ENCODE peak calls at places on chromosome 19, in six cellular contexts. U is K562, V is H1, B is SK-N-SH, Q is HCT116, P is GM12878. W is an unnamed sample.

GRCh38 chr19:45774765-45775164 is 5.7 kb upstream of the SIX5 start:
- DNase-seq in V (peak), Q (no peak), P (no peak), U (no peak), B (no peak), W (peak)

GRCh38 chr19:54172413-54172763 is 572 bp downstream of the TMC4 start:
- DNase-seq in P (no peak), V (no peak), Q (no peak), U (no peak), B (no peak), W (no peak)

GRCh38 chr19:45276284-45276687 is 25.2 kb downstream of the MARK4 start:
- DNase-seq in U (no peak), B (peak), V (no peak), Q (no peak), P (no peak), W (peak)

GRCh38 chr19:17739121-17739875 is 12.0 kb upstream of the FCHO1 start:
- DNase-seq in V (no peak), U (peak), P (peak), Q (no peak), B (peak), W (no peak)

GRCh38 chr19:19230999-19231398 is 19.2 kb downstream of the NCAN start:
- DNase-seq in P (no peak), V (no peak), Q (no peak), B (no peak), U (no peak), W (no peak)

GRCh38 chr19:29259867-29260281 is 46.9 kb upstream of the UQCRFS1 start:
- DNase-seq in P (no peak), U (no peak), Q (no peak), B (no peak), V (no peak), W (no peak)

GRCh38 chr19:17333611-17334413 is 843 bp downstream of the ANO8 start:
- DNase-seq in Q (peak), V (no peak), P (peak), B (no peak), U (peak), W (no peak)

GRCh38 chr19:46435009-46435408 is 6.3 kb upstream of the PNMA8C start:
- DNase-seq in V (no peak), B (no peak), P (no peak), Q (no peak), U (no peak), W (no peak)

GRCh38 chr19:1978346-1978894 is 37.1 kb downstream of the BTBD2 start:
- DNase-seq in P (no peak), V (no peak), U (no peak), B (no peak), Q (no peak), W (no peak)

GRCh38 chr19:11463391-11463790 is 17.5 kb downstream of the ELAVL3 start:
- DNase-seq in Q (no peak), V (no peak), P (no peak), U (no peak), B (no peak), W (no peak)

GRCh38 chr19:30391052-30391451 is 18.9 kb downstream of the ZNF536 start:
- DNase-seq in P (no peak), B (no peak), Q (no peak), U (no peak), V (no peak), W (no peak)

GRCh38 chr19:9171393-9171991 is 7.3 kb upstream of the OR7D2 start:
- DNase-seq in B (no peak), U (no peak), Q (no peak), P (no peak), V (no peak), W (no peak)

GRCh38 chr19:29587059-29587458 is 19.0 kb upstream of the POP4 start:
- DNase-seq in P (no peak), V (no peak), B (no peak), U (no peak), Q (no peak), W (no peak)

GRCh38 chr19:7746903-7747884 is at the start of gene CD209:
- DNase-seq in V (no peak), B (no peak), U (no peak), P (no peak), Q (no peak), W (no peak)

GRCh38 chr19:42333975-42334696 is 8.7 kb downstream of the MEGF8 start:
- DNase-seq in P (no peak), V (no peak), B (no peak), Q (no peak), U (no peak), W (no peak)

GRCh38 chr19:1213391-1214286 is 8.1 kb downstream of the STK11 start:
- DNase-seq in U (no peak), Q (no peak), V (no peak), B (peak), P (peak), W (no peak)

GRCh38 chr19:35718345-35719041 is 690 bp downstream of the KMT2B start:
- DNase-seq in P (no peak), U (no peak), B (peak), V (no peak), Q (no peak), W (no peak)

GRCh38 chr19:42272535-42272897 is 3.5 kb downstream of the CIC start:
- DNase-seq in V (no peak), Q (no peak), U (no peak), B (no peak), P (no peak), W (no peak)

GRCh38 chr19:21022996-21023395 is 2.5 kb downstream of the ZNF430 start:
- DNase-seq in V (no peak), U (no peak), Q (peak), P (no peak), B (no peak), W (peak)

GRCh38 chr19:45470147-45471081 is 2.6 kb downstream of the FOSB start:
- DNase-seq in P (no peak), B (no peak), Q (no peak), V (no peak), U (peak), W (no peak)

GRCh38 chr19:18160792-18161690 is 8.1 kb downstream of the PIK3R2 start:
- DNase-seq in Q (no peak), B (peak), U (peak), V (no peak), P (no peak), W (peak)

GRCh38 chr19:40266111-40266510 is 19.0 kb downstream of the AKT2 start:
- DNase-seq in Q (no peak), V (no peak), U (no peak), B (no peak), P (no peak), W (no peak)

GRCh38 chr19:45554481-45554880 is 30.1 kb downstream of the OPA3 start:
- DNase-seq in Q (no peak), P (no peak), V (no peak), B (no peak), U (no peak), W (no peak)

GRCh38 chr19:6318772-6319171 is 14.6 kb downstream of the ACER1 start:
- DNase-seq in V (no peak), P (no peak), Q (no peak), U (no peak), B (no peak), W (no peak)

GRCh38 chr19:21698215-21698614 is 69.2 kb downstream of the ZNF100 start:
- DNase-seq in U (no peak), P (no peak), B (peak), Q (no peak), V (no peak), W (peak)

GRCh38 chr19:1245884-1246816 is 2.2 kb upstream of the MIDN start:
- DNase-seq in B (no peak), U (no peak), Q (no peak), V (no peak), P (no peak), W (peak)

GRCh38 chr19:12777217-12778019 is 2.1 kb upstream of the HOOK2 start:
- DNase-seq in B (peak), U (peak), Q (no peak), V (no peak), P (no peak), W (peak)

DNA sequence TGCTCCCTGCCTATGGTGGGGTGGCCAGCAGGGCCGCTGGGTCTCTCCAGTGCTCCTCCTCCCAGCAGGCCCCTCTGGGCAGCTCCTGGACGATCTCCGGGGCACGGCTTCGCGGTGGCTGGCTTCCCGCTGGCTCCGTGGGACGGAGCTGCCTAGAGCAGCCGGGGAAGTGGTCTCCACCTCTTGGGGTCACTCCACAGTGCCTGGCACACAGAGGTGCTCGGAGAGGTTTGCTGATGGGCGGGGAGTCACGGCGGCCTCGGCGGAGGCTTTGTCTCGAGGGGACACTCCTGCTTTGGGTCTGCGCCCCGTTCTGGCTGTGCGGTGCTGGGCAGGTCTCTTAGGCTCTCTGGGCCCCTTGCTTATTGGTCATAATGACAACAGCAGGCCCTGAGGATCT is 9.9 kb upstream of the CACTIN start:
- DNase-seq in U (no peak), V (no peak), P (no peak), Q (no peak), B (no peak), W (no peak)
- TF ChIP-seq YY1 in U (no peak), V (no peak), P (no peak), Q (no peak), B (no peak), W (no peak)

GRCh38 chr19:49713236-49713845 is 22.4 kb downstream of the CPT1C start:
- DNase-seq in P (no peak), V (no peak), U (no peak), B (no peak), Q (no peak), W (no peak)

GRCh38 chr19:49716154-49716553 is 25.2 kb downstream of the CPT1C start:
- DNase-seq in Q (no peak), U (no peak), B (no peak), V (no peak), P (no peak), W (no peak)

GRCh38 chr19:49710372-49710951 is 19.5 kb downstream of the CPT1C start:
- DNase-seq in P (no peak), V (no peak), B (no peak), U (peak), Q (peak), W (no peak)

GRCh38 chr19:49712397-49712859 is 21.5 kb downstream of the CPT1C start:
- DNase-seq in B (peak), P (no peak), V (peak), U (peak), Q (peak), W (peak)
- TF ChIP-seq POLR2AphosphoS5 in B (peak), P (no peak), V (no peak), U (no peak), Q (peak), W (no peak)

GRCh38 chr19:49687566-49688316 is 1.7 kb upstream of the ADM5 start:
- DNase-seq in B (no peak), P (no peak), U (no peak), V (no peak), Q (no peak), W (no peak)

GRCh38 chr19:49688531-49689132 is 762 bp upstream of the ADM5 start:
- DNase-seq in Q (no peak), V (no peak), U (no peak), B (no peak), P (no peak), W (no peak)

GRCh38 chr19:49686503-49687088 is 2.8 kb upstream of the ADM5 start:
- DNase-seq in B (no peak), V (no peak), Q (no peak), P (no peak), U (no peak), W (no peak)

GRCh38 chr19:49685845-49686332 is 3.5 kb upstream of the ADM5 start:
- DNase-seq in P (no peak), U (no peak), Q (no peak), V (no peak), B (no peak), W (no peak)

DNA sequence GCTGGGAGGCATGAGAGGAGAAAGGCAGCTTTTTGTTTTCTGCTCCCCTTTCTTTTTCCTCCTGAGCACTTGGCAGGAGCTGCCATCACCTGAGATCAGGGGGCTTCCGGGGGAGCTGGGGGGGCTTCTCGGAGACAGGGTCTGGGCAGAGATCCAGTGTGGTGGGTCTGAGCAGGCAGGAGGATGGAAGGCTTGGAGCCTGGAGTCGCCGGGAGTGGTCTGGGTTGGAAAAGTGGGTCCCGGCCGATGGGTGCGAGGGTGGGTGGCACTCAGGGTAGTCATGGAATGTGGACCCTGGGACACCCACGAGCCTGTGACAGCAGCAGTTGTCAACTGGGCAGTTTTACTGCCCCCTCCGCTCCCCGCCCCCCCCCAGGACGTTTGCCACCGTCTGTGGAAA is 2.2 kb upstream of the ADM5 start:
- DNase-seq in Q (no peak), V (no peak), U (no peak), B (no peak), P (no peak), W (no peak)
- TF ChIP-seq YY1 in Q (no peak), V (no peak), U (no peak), B (no peak), P (no peak), W (no peak)

GRCh38 chr19:15251010-15251748 is 18.9 kb upstream of the EPHX3 start:
- DNase-seq in P (no peak), U (no peak), B (no peak), V (no peak), Q (no peak), W (no peak)

GRCh38 chr19:15248648-15249559 is 16.7 kb upstream of the EPHX3 start:
- DNase-seq in V (no peak), Q (no peak), U (no peak), B (no peak), P (no peak), W (no peak)

GRCh38 chr19:15249560-15249874 is 17.3 kb upstream of the EPHX3 start:
- DNase-seq in U (no peak), V (no peak), B (no peak), P (no peak), Q (no peak), W (no peak)

GRCh38 chr19:15250635-15250993 is 18.4 kb upstream of the EPHX3 start:
- DNase-seq in P (no peak), V (no peak), B (no peak), U (no peak), Q (no peak), W (no peak)

DNA sequence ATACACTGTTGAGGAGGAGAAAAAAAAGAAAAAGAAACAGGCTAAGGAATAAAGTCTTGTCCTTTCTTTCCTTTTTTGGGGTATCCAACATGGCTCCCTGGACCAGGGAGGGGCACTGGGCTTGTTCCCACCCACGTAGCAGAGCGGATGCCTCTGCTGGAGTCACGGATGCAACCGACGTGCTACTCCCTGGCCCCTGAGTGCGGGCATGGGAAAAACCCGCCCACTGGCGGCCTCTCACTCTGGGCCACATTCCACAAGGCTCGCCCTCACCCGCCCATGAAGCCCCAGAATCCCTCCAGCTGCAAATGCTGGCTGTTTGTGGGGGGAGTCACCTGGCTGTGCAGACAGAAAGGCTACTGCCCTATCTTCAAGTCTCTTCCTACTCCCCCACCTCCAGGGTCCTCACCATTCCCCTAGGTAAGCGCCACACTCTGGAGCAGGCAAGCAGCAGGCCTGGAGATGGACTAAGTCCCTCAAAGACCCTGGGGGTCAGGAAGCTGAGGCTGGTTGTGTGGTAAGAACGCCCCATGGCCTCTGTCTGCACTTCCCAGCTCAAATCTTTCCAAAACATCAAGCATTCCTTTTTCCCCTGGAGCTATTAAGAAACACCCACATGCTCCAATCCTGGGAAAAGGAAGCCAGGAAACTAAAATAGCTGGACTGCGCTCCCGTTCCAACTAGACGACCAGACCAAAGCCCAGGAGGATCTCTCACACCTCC is 17.8 kb upstream of the EPHX3 start:
- DNase-seq in Q (no peak), U (no peak), V (no peak), P (no peak), B (no peak), W (no peak)
- TF ChIP-seq POLR2AphosphoS5 in Q (no peak), U (no peak), V (no peak), P (no peak), B (no peak), W (no peak)

GRCh38 chr19:34224996-34225658 is 29.2 kb upstream of the GARRE1 start:
- DNase-seq in V (no peak), P (no peak), B (no peak), U (no peak), Q (no peak), W (no peak)
- TF ChIP-seq YY1 in V (no peak), P (no peak), B (no peak), U (no peak), Q (no peak), W (no peak)

GRCh38 chr19:49876422-49877019 is 634 bp downstream of the AKT1S1 start:
- DNase-seq in B (peak), V (peak), Q (peak), U (peak), P (peak), W (peak)

GRCh38 chr19:49878744-49879070 is 1.2 kb downstream of the TBC1D17 start:
- DNase-seq in V (no peak), U (no peak), B (no peak), Q (no peak), P (no peak), W (no peak)

GRCh38 chr19:49875801-49876421 is 1.2 kb downstream of the AKT1S1 start:
- DNase-seq in U (peak), B (peak), Q (no peak), V (no peak), P (no peak), W (peak)

GRCh38 chr19:49877879-49878743 is 609 bp downstream of the TBC1D17 start:
- DNase-seq in B (peak), P (peak), U (peak), V (peak), Q (peak), W (peak)

DNA sequence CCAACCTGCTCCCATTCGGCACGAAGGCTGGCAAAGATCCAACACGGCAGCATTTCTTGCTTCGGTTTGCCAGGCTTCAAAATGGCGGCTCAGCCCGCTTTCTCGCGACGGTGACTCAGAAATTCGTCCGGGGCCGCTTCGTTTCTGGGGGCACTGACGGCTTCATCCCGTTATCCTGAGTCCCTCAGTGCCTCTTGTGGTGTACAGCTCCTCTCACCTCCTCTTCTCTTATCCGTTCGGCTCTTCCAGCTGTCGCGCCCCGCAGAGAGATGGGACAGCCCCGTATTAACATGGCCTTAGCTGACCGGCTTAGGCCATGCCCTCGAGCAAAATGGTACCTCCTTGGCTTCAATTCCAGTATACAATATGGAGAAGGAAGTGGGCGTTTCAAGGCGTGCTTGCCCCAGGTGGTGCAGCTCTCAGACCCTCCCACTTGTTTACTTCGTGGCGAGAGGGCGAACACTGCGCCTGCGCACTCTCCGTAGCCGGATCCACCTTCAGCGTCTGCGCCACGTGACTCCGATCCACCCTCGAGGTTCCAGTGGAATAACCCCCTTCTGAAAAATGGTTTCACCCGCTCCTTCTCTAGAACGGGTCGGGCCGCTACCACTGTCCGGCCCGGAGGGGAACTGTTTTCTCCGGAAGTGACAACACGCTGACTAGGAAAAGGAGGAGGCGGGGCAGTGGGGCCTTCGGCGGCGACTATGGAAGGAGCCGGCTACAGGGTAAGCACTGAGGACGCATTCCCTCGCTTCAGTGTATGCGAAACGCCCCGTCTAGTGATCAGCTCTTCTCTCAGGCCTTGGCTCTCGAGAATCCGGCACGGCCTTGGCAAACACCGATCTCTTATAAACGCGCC is at the start of the genes AKT1S1 and TBC1D17:
- DNase-seq in U (peak), P (peak), B (peak), V (peak), Q (peak), W (peak)
- TF ChIP-seq POLR2AphosphoS5 in U (peak), P (peak), B (peak), V (peak), Q (peak), W (peak)